ENCODE peak calls at places on chromosomes 12 and 14, in six cellular contexts. L is NT2/D1, I is AG10803, S is AG08395, B is HFFc6, E is naive B cell. P is an unnamed sample.

GRCh38 chr14:89540830-89541470 is 123.9 kb upstream of the FOXN3 start:
- DNase-seq in L (no peak), I (peak), S (peak), B (peak), E (no peak), P (peak)

GRCh38 chr12:113369391-113369790 is 11.0 kb downstream of the PLBD2 start:
- DNase-seq in L (no peak), I (no peak), S (no peak), B (no peak), E (no peak), P (no peak)

GRCh38 chr12:39605996-39606395 is 13.6 kb downstream of the ABCD2 start:
- DNase-seq in L (no peak), I (peak), S (peak), B (no peak), E (no peak), P (no peak)

GRCh38 chr14:99093532-99094517 is 178.2 kb downstream of the BCL11B start:
- DNase-seq in L (no peak), I (no peak), S (no peak), B (no peak), E (no peak), P (no peak)

GRCh38 chr14:73452341-73453191 is 5.8 kb downstream of the NUMB start:
- DNase-seq in L (no peak), I (peak), S (peak), B (peak), E (peak), P (no peak)

GRCh38 chr14:23481992-23482813 is 12.7 kb downstream of the NGDN start:
- DNase-seq in L (no peak), I (no peak), S (no peak), B (no peak), E (no peak), P (no peak)

GRCh38 chr14:21047378-21047781 is 5.2 kb downstream of the RNASE7 start:
- DNase-seq in L (no peak), I (peak), S (peak), B (peak), E (no peak), P (peak)

GRCh38 chr14:83594874-83595273 is 1935.1 kb upstream of the FLRT2 start:
- DNase-seq in L (no peak), I (no peak), S (no peak), B (no peak), E (no peak), P (no peak)

GRCh38 chr12:47710283-47710682 is 4.5 kb upstream of the RPAP3 start:
- DNase-seq in L (no peak), I (no peak), S (no peak), B (no peak), E (no peak), P (no peak)

GRCh38 chr14:100158566-100159106 is 809 bp downstream of the DEGS2 start:
- DNase-seq in L (no peak), I (no peak), S (no peak), B (no peak), E (no peak), P (no peak)

GRCh38 chr14:93962701-93963601 is 13.4 kb downstream of the ASB2 start:
- DNase-seq in L (no peak), I (no peak), S (no peak), B (no peak), E (peak), P (no peak)

GRCh38 chr12:39047539-39048078 is 142.2 kb upstream of the CPNE8 start:
- DNase-seq in L (no peak), I (no peak), S (no peak), B (no peak), E (no peak), P (no peak)

GRCh38 chr12:107449891-107450290 is 235.7 kb upstream of the PWP1 start:
- DNase-seq in L (no peak), I (peak), S (peak), B (peak), E (no peak), P (peak)

GRCh38 chr14:34592623-34593022 is 37.3 kb downstream of the SNX6 start:
- DNase-seq in L (no peak), I (no peak), S (no peak), B (no peak), E (no peak), P (no peak)

GRCh38 chr12:65113621-65114035 is 7.5 kb downstream of the WIF1 start:
- DNase-seq in L (no peak), I (peak), S (no peak), B (no peak), E (no peak), P (no peak)

GRCh38 chr12:113887906-113888305 is 78.2 kb downstream of the RBM19 start:
- DNase-seq in L (no peak), I (no peak), S (no peak), B (no peak), E (no peak), P (no peak)

GRCh38 chr14:38848243-38848642 is 254.8 kb downstream of the SEC23A start:
- DNase-seq in L (no peak), I (no peak), S (no peak), B (no peak), E (no peak), P (no peak)

GRCh38 chr14:53368714-53369191 is 215.6 kb upstream of the DDHD1 start:
- DNase-seq in L (no peak), I (peak), S (peak), B (peak), E (no peak), P (peak)

GRCh38 chr14:102594514-102595175 is 2.2 kb downstream of the RCOR1 start:
- DNase-seq in L (no peak), I (peak), S (peak), B (peak), E (peak), P (peak)

GRCh38 chr12:19674437-19674836 is 235.1 kb downstream of the AEBP2 start:
- DNase-seq in L (no peak), I (no peak), S (no peak), B (no peak), E (no peak), P (no peak)

GRCh38 chr14:48586099-48586498 is 910.7 kb upstream of the MDGA2 start:
- DNase-seq in L (no peak), I (no peak), S (no peak), B (no peak), E (no peak), P (no peak)

GRCh38 chr12:65152586-65152985 is 16.8 kb upstream of the LEMD3 start:
- DNase-seq in L (no peak), I (peak), S (no peak), B (no peak), E (no peak), P (no peak)

GRCh38 chr12:71476513-71476912 is 36.9 kb downstream of the LGR5 start:
- DNase-seq in L (no peak), I (peak), S (peak), B (peak), E (no peak), P (peak)

GRCh38 chr12:4027412-4027811 is 154.2 kb upstream of the PARP11 start:
- DNase-seq in L (no peak), I (no peak), S (no peak), B (no peak), E (peak), P (no peak)

GRCh38 chr14:55136241-55136640 is 7.2 kb downstream of the LGALS3 start:
- DNase-seq in L (no peak), I (peak), S (peak), B (peak), E (no peak), P (peak)

GRCh38 chr12:122841544-122842321 is 6.5 kb downstream of the HIP1R start:
- DNase-seq in L (no peak), I (peak), S (peak), B (peak), E (no peak), P (peak)

GRCh38 chr12:121748571-121749265 is 36.2 kb downstream of the TMEM120B start:
- DNase-seq in L (no peak), I (peak), S (no peak), B (peak), E (no peak), P (peak)

GRCh38 chr12:28222081-28222700 is 31.9 kb downstream of the CCDC91 start:
- DNase-seq in L (no peak), I (no peak), S (no peak), B (no peak), E (no peak), P (no peak)

GRCh38 chr12:85155791-85156190 is 119.6 kb downstream of the LRRIQ1 start:
- DNase-seq in L (peak), I (peak), S (no peak), B (no peak), E (no peak), P (no peak)